ENCODE peak calls at places on chromosomes 13 and 19, in ten cellular contexts. One of them, this sample, is unnamed.

GRCh38 chr19:1945899-1946298 is 4.9 kb downstream of the CSNK1G2 start:
- DNase-seq in stimulated activated CD4-positive, alpha-beta T cell treated with anti-CD3 and anti-CD28 coated beads, Interleukin-2, amount 100 ng/mL, for 48 hours: no peak
- DNase-seq in activated CD4-positive, alpha-beta memory T cell treated with anti-CD3 and anti-CD28 coated beads for 36 hours: peak; percentile 56
- DNase-seq in breast epithelium: peak; percentile 35
- DNase-seq in psoas muscle: peak; percentile 49
- DNase-seq in SK-MEL-5: peak; percentile 42
- DNase-seq in skeletal muscle cell: no peak
- DNase-seq in GM20000: peak; percentile 35
- DNase-seq in activated CD8-positive, alpha-beta memory T cell treated with anti-CD3 and anti-CD28 coated beads for 48 hours: no peak
- DNase-seq in spleen: no peak
- DNase-seq in this sample: peak; percentile 17

GRCh38 chr19:11173516-11174155 is 18.1 kb upstream of the SPC24 start:
- DNase-seq in stimulated activated CD4-positive, alpha-beta T cell treated with anti-CD3 and anti-CD28 coated beads, Interleukin-2, amount 100 ng/mL, for 48 hours: no peak
- DNase-seq in activated CD4-positive, alpha-beta memory T cell treated with anti-CD3 and anti-CD28 coated beads for 36 hours: no peak
- DNase-seq in breast epithelium: no peak
- DNase-seq in psoas muscle: no peak
- DNase-seq in SK-MEL-5: no peak
- DNase-seq in skeletal muscle cell: no peak
- DNase-seq in GM20000: no peak
- DNase-seq in activated CD8-positive, alpha-beta memory T cell treated with anti-CD3 and anti-CD28 coated beads for 48 hours: no peak
- DNase-seq in spleen: no peak
- DNase-seq in this sample: no peak

GRCh38 chr19:32881766-32882165 is 12.2 kb upstream of the SLC7A9 start:
- DNase-seq in stimulated activated CD4-positive, alpha-beta T cell treated with anti-CD3 and anti-CD28 coated beads, Interleukin-2, amount 100 ng/mL, for 48 hours: no peak
- DNase-seq in activated CD4-positive, alpha-beta memory T cell treated with anti-CD3 and anti-CD28 coated beads for 36 hours: no peak
- DNase-seq in breast epithelium: no peak
- DNase-seq in psoas muscle: no peak
- DNase-seq in SK-MEL-5: no peak
- DNase-seq in skeletal muscle cell: no peak
- DNase-seq in GM20000: peak; percentile 4
- DNase-seq in activated CD8-positive, alpha-beta memory T cell treated with anti-CD3 and anti-CD28 coated beads for 48 hours: no peak
- DNase-seq in spleen: peak; percentile 72
- DNase-seq in this sample: no peak

GRCh38 chr13:48235100-48235813 is 2.3 kb downstream of the ITM2B start:
- DNase-seq in stimulated activated CD4-positive, alpha-beta T cell treated with anti-CD3 and anti-CD28 coated beads, Interleukin-2, amount 100 ng/mL, for 48 hours: no peak
- DNase-seq in activated CD4-positive, alpha-beta memory T cell treated with anti-CD3 and anti-CD28 coated beads for 36 hours: peak; percentile 20
- DNase-seq in breast epithelium: peak; percentile 72
- DNase-seq in psoas muscle: no peak
- DNase-seq in SK-MEL-5: peak; percentile 45
- DNase-seq in skeletal muscle cell: no peak
- DNase-seq in GM20000: peak; percentile 57
- DNase-seq in activated CD8-positive, alpha-beta memory T cell treated with anti-CD3 and anti-CD28 coated beads for 48 hours: no peak
- DNase-seq in spleen: no peak
- DNase-seq in this sample: peak; percentile 54

GRCh38 chr19:7833225-7834156 is 3.5 kb downstream of the EVI5L start:
- DNase-seq in stimulated activated CD4-positive, alpha-beta T cell treated with anti-CD3 and anti-CD28 coated beads, Interleukin-2, amount 100 ng/mL, for 48 hours: no peak
- DNase-seq in activated CD4-positive, alpha-beta memory T cell treated with anti-CD3 and anti-CD28 coated beads for 36 hours: no peak
- DNase-seq in breast epithelium: no peak
- DNase-seq in psoas muscle: peak; percentile 60
- DNase-seq in SK-MEL-5: no peak
- DNase-seq in skeletal muscle cell: peak; percentile 30
- DNase-seq in GM20000: no peak
- DNase-seq in activated CD8-positive, alpha-beta memory T cell treated with anti-CD3 and anti-CD28 coated beads for 48 hours: no peak
- DNase-seq in spleen: peak; percentile 82
- DNase-seq in this sample: peak; percentile 35

GRCh38 chr19:10686661-10687517 is 14.3 kb upstream of the QTRT1 start:
- DNase-seq in stimulated activated CD4-positive, alpha-beta T cell treated with anti-CD3 and anti-CD28 coated beads, Interleukin-2, amount 100 ng/mL, for 48 hours: no peak
- DNase-seq in activated CD4-positive, alpha-beta memory T cell treated with anti-CD3 and anti-CD28 coated beads for 36 hours: no peak
- DNase-seq in breast epithelium: no peak
- DNase-seq in psoas muscle: no peak
- DNase-seq in SK-MEL-5: no peak
- DNase-seq in skeletal muscle cell: no peak
- DNase-seq in GM20000: no peak
- DNase-seq in activated CD8-positive, alpha-beta memory T cell treated with anti-CD3 and anti-CD28 coated beads for 48 hours: no peak
- DNase-seq in spleen: no peak
- DNase-seq in this sample: peak; percentile 18

GRCh38 chr13:79491715-79492114 is 10.8 kb downstream of the NDFIP2 start:
- DNase-seq in stimulated activated CD4-positive, alpha-beta T cell treated with anti-CD3 and anti-CD28 coated beads, Interleukin-2, amount 100 ng/mL, for 48 hours: no peak
- DNase-seq in activated CD4-positive, alpha-beta memory T cell treated with anti-CD3 and anti-CD28 coated beads for 36 hours: no peak
- DNase-seq in breast epithelium: no peak
- DNase-seq in psoas muscle: no peak
- DNase-seq in SK-MEL-5: no peak
- DNase-seq in skeletal muscle cell: peak; percentile 31
- DNase-seq in GM20000: no peak
- DNase-seq in activated CD8-positive, alpha-beta memory T cell treated with anti-CD3 and anti-CD28 coated beads for 48 hours: no peak
- DNase-seq in spleen: no peak
- DNase-seq in this sample: peak; percentile 88

GRCh38 chr13:102913924-102914628 is 68.2 kb downstream of the ERCC5 start:
- DNase-seq in stimulated activated CD4-positive, alpha-beta T cell treated with anti-CD3 and anti-CD28 coated beads, Interleukin-2, amount 100 ng/mL, for 48 hours: no peak
- DNase-seq in activated CD4-positive, alpha-beta memory T cell treated with anti-CD3 and anti-CD28 coated beads for 36 hours: no peak
- DNase-seq in breast epithelium: peak; percentile 47
- DNase-seq in psoas muscle: no peak
- DNase-seq in SK-MEL-5: peak; percentile 68
- DNase-seq in skeletal muscle cell: no peak
- DNase-seq in GM20000: no peak
- DNase-seq in activated CD8-positive, alpha-beta memory T cell treated with anti-CD3 and anti-CD28 coated beads for 48 hours: no peak
- DNase-seq in spleen: no peak
- DNase-seq in this sample: peak; percentile 30

GRCh38 chr13:28313579-28313978 is 175.2 kb downstream of the PAN3 start:
- DNase-seq in stimulated activated CD4-positive, alpha-beta T cell treated with anti-CD3 and anti-CD28 coated beads, Interleukin-2, amount 100 ng/mL, for 48 hours: peak; percentile 10
- DNase-seq in activated CD4-positive, alpha-beta memory T cell treated with anti-CD3 and anti-CD28 coated beads for 36 hours: peak; percentile 24
- DNase-seq in breast epithelium: no peak
- DNase-seq in psoas muscle: no peak
- DNase-seq in SK-MEL-5: peak; percentile 29
- DNase-seq in skeletal muscle cell: no peak
- DNase-seq in GM20000: no peak
- DNase-seq in activated CD8-positive, alpha-beta memory T cell treated with anti-CD3 and anti-CD28 coated beads for 48 hours: no peak
- DNase-seq in spleen: no peak
- DNase-seq in this sample: peak; percentile 77

GRCh38 chr13:29503041-29503837 is 92.2 kb downstream of the SLC7A1 start:
- DNase-seq in stimulated activated CD4-positive, alpha-beta T cell treated with anti-CD3 and anti-CD28 coated beads, Interleukin-2, amount 100 ng/mL, for 48 hours: no peak
- DNase-seq in activated CD4-positive, alpha-beta memory T cell treated with anti-CD3 and anti-CD28 coated beads for 36 hours: no peak
- DNase-seq in breast epithelium: no peak
- DNase-seq in psoas muscle: no peak
- DNase-seq in SK-MEL-5: no peak
- DNase-seq in skeletal muscle cell: no peak
- DNase-seq in GM20000: no peak
- DNase-seq in activated CD8-positive, alpha-beta memory T cell treated with anti-CD3 and anti-CD28 coated beads for 48 hours: no peak
- DNase-seq in spleen: peak; percentile 76
- DNase-seq in this sample: peak; percentile 39

GRCh38 chr19:22335716-22336115 is 49.5 kb downstream of the ZNF729 start:
- DNase-seq in stimulated activated CD4-positive, alpha-beta T cell treated with anti-CD3 and anti-CD28 coated beads, Interleukin-2, amount 100 ng/mL, for 48 hours: no peak
- DNase-seq in activated CD4-positive, alpha-beta memory T cell treated with anti-CD3 and anti-CD28 coated beads for 36 hours: no peak
- DNase-seq in breast epithelium: no peak
- DNase-seq in psoas muscle: no peak
- DNase-seq in SK-MEL-5: no peak
- DNase-seq in skeletal muscle cell: no peak
- DNase-seq in GM20000: no peak
- DNase-seq in activated CD8-positive, alpha-beta memory T cell treated with anti-CD3 and anti-CD28 coated beads for 48 hours: no peak
- DNase-seq in spleen: no peak
- DNase-seq in this sample: no peak

GRCh38 chr19:30525383-30525782 is 153.2 kb downstream of the ZNF536 start:
- DNase-seq in stimulated activated CD4-positive, alpha-beta T cell treated with anti-CD3 and anti-CD28 coated beads, Interleukin-2, amount 100 ng/mL, for 48 hours: no peak
- DNase-seq in activated CD4-positive, alpha-beta memory T cell treated with anti-CD3 and anti-CD28 coated beads for 36 hours: no peak
- DNase-seq in breast epithelium: no peak
- DNase-seq in psoas muscle: no peak
- DNase-seq in SK-MEL-5: no peak
- DNase-seq in skeletal muscle cell: no peak
- DNase-seq in GM20000: no peak
- DNase-seq in activated CD8-positive, alpha-beta memory T cell treated with anti-CD3 and anti-CD28 coated beads for 48 hours: no peak
- DNase-seq in spleen: no peak
- DNase-seq in this sample: no peak

GRCh38 chr13:79775830-79776229 is 294.9 kb downstream of the NDFIP2 start:
- DNase-seq in stimulated activated CD4-positive, alpha-beta T cell treated with anti-CD3 and anti-CD28 coated beads, Interleukin-2, amount 100 ng/mL, for 48 hours: no peak
- DNase-seq in activated CD4-positive, alpha-beta memory T cell treated with anti-CD3 and anti-CD28 coated beads for 36 hours: no peak
- DNase-seq in breast epithelium: no peak
- DNase-seq in psoas muscle: no peak
- DNase-seq in SK-MEL-5: peak; percentile 81
- DNase-seq in skeletal muscle cell: peak; percentile 49
- DNase-seq in GM20000: peak; percentile 18
- DNase-seq in activated CD8-positive, alpha-beta memory T cell treated with anti-CD3 and anti-CD28 coated beads for 48 hours: no peak
- DNase-seq in spleen: no peak
- DNase-seq in this sample: peak; percentile 90

GRCh38 chr13:51269039-51269438 is 46.8 kb downstream of the FAM124A start:
- DNase-seq in stimulated activated CD4-positive, alpha-beta T cell treated with anti-CD3 and anti-CD28 coated beads, Interleukin-2, amount 100 ng/mL, for 48 hours: no peak
- DNase-seq in activated CD4-positive, alpha-beta memory T cell treated with anti-CD3 and anti-CD28 coated beads for 36 hours: no peak
- DNase-seq in breast epithelium: no peak
- DNase-seq in psoas muscle: no peak
- DNase-seq in SK-MEL-5: no peak
- DNase-seq in skeletal muscle cell: no peak
- DNase-seq in GM20000: no peak
- DNase-seq in activated CD8-positive, alpha-beta memory T cell treated with anti-CD3 and anti-CD28 coated beads for 48 hours: no peak
- DNase-seq in spleen: no peak
- DNase-seq in this sample: peak; percentile 75

GRCh38 chr19:33143897-33144405 is 12.0 kb downstream of the WDR88 start:
- DNase-seq in stimulated activated CD4-positive, alpha-beta T cell treated with anti-CD3 and anti-CD28 coated beads, Interleukin-2, amount 100 ng/mL, for 48 hours: peak; percentile 72
- DNase-seq in activated CD4-positive, alpha-beta memory T cell treated with anti-CD3 and anti-CD28 coated beads for 36 hours: peak; percentile 75
- DNase-seq in breast epithelium: peak; percentile 24
- DNase-seq in psoas muscle: peak; percentile 64
- DNase-seq in SK-MEL-5: peak; percentile 68
- DNase-seq in skeletal muscle cell: no peak
- DNase-seq in GM20000: peak; percentile 84
- DNase-seq in activated CD8-positive, alpha-beta memory T cell treated with anti-CD3 and anti-CD28 coated beads for 48 hours: peak; percentile 21
- DNase-seq in spleen: peak; percentile 85
- DNase-seq in this sample: peak; percentile 57

GRCh38 chr13:78742659-78743058 is 83.7 kb upstream of the OBI1 start:
- DNase-seq in stimulated activated CD4-positive, alpha-beta T cell treated with anti-CD3 and anti-CD28 coated beads, Interleukin-2, amount 100 ng/mL, for 48 hours: no peak
- DNase-seq in activated CD4-positive, alpha-beta memory T cell treated with anti-CD3 and anti-CD28 coated beads for 36 hours: no peak
- DNase-seq in breast epithelium: no peak
- DNase-seq in psoas muscle: no peak
- DNase-seq in SK-MEL-5: no peak
- DNase-seq in skeletal muscle cell: no peak
- DNase-seq in GM20000: no peak
- DNase-seq in activated CD8-positive, alpha-beta memory T cell treated with anti-CD3 and anti-CD28 coated beads for 48 hours: no peak
- DNase-seq in spleen: no peak
- DNase-seq in this sample: no peak

GRCh38 chr13:27353166-27353583 is 71.2 kb upstream of the GTF3A start:
- DNase-seq in stimulated activated CD4-positive, alpha-beta T cell treated with anti-CD3 and anti-CD28 coated beads, Interleukin-2, amount 100 ng/mL, for 48 hours: peak; percentile 16
- DNase-seq in activated CD4-positive, alpha-beta memory T cell treated with anti-CD3 and anti-CD28 coated beads for 36 hours: peak; percentile 79
- DNase-seq in breast epithelium: no peak
- DNase-seq in psoas muscle: no peak
- DNase-seq in SK-MEL-5: no peak
- DNase-seq in skeletal muscle cell: no peak
- DNase-seq in GM20000: peak; percentile 87
- DNase-seq in activated CD8-positive, alpha-beta memory T cell treated with anti-CD3 and anti-CD28 coated beads for 48 hours: no peak
- DNase-seq in spleen: no peak
- DNase-seq in this sample: peak; percentile 50

GRCh38 chr19:6215701-6216235 is 64.0 kb downstream of the MLLT1 start:
- DNase-seq in stimulated activated CD4-positive, alpha-beta T cell treated with anti-CD3 and anti-CD28 coated beads, Interleukin-2, amount 100 ng/mL, for 48 hours: no peak
- DNase-seq in activated CD4-positive, alpha-beta memory T cell treated with anti-CD3 and anti-CD28 coated beads for 36 hours: no peak
- DNase-seq in breast epithelium: no peak
- DNase-seq in psoas muscle: no peak
- DNase-seq in SK-MEL-5: no peak
- DNase-seq in skeletal muscle cell: no peak
- DNase-seq in GM20000: no peak
- DNase-seq in activated CD8-positive, alpha-beta memory T cell treated with anti-CD3 and anti-CD28 coated beads for 48 hours: no peak
- DNase-seq in spleen: peak; percentile 61
- DNase-seq in this sample: no peak

This sample was measured in choroid plexus epithelial cell.